ENCODE peak calls at places on chromosomes 16 and 17, in seven cellular contexts. N, B, Z, A, O, T and C are unnamed samples.

GRCh38 chr17:42924891-42925290 is 24.3 kb downstream of the G6PC1 start:
- DNase-seq in N (no peak), B (no peak), Z (no peak), A (no peak), O (no peak), T (no peak), C (no peak)

GRCh38 chr17:27871407-27871806 is 21.8 kb downstream of the LYRM9 start:
- DNase-seq in N (no peak), B (no peak), Z (no peak), A (no peak), O (no peak), T (no peak), C (no peak)

GRCh38 chr17:71361691-71362450 is 758.9 kb upstream of the SOX9 start:
- DNase-seq in N (peak; percentile 81), B (no peak), Z (no peak), A (no peak), O (no peak), T (no peak), C (no peak)

GRCh38 chr17:65529761-65530157 is 31.7 kb downstream of the AXIN2 start:
- DNase-seq in N (no peak), B (no peak), Z (no peak), A (no peak), O (no peak), T (no peak), C (peak; percentile 6)

GRCh38 chr16:8929086-8929748 is 34.5 kb downstream of the USP7 start:
- DNase-seq in N (no peak), B (no peak), Z (no peak), A (no peak), O (no peak), T (no peak), C (no peak)

GRCh38 chr17:67608691-67609090 is 109.0 kb upstream of the NOL11 start:
- DNase-seq in N (peak; percentile 91), B (no peak), Z (no peak), A (no peak), O (peak; percentile 97), T (no peak), C (no peak)

GRCh38 chr17:37719866-37720265 is 25.0 kb downstream of the HNF1B start:
- DNase-seq in N (no peak), B (no peak), Z (no peak), A (no peak), O (no peak), T (no peak), C (no peak)

GRCh38 chr17:82020874-82021727 is 1.6 kb downstream of the CENPX start:
- DNase-seq in N (peak; percentile 75), B (peak; percentile 85), Z (peak; percentile 82), A (peak; percentile 67), O (peak; percentile 80), T (peak; percentile 89), C (no peak)

GRCh38 chr17:73007447-73007846 is 85.0 kb downstream of the SLC39A11 start:
- DNase-seq in N (peak; percentile 80), B (no peak), Z (no peak), A (no peak), O (no peak), T (no peak), C (no peak)

GRCh38 chr16:5015351-5015750 is 18.4 kb downstream of the NAGPA start:
- DNase-seq in N (no peak), B (no peak), Z (no peak), A (no peak), O (no peak), T (no peak), C (no peak)

GRCh38 chr16:84360170-84360569 is 8.2 kb upstream of the ATP2C2 start:
- DNase-seq in N (peak; percentile 25), B (no peak), Z (peak; percentile 32), A (no peak), O (peak; percentile 89), T (no peak), C (no peak)

GRCh38 chr16:67191995-67192681 is at the start of gene E2F4:
- DNase-seq in N (peak; percentile 92), B (peak; percentile 96), Z (peak; percentile 96), A (peak; percentile 78), O (peak; percentile 88), T (peak; percentile 94), C (peak; percentile 85)

GRCh38 chr16:23847251-23847650 is 11.5 kb downstream of the PRKCB start:
- DNase-seq in N (no peak), B (no peak), Z (no peak), A (no peak), O (no peak), T (no peak), C (no peak)

GRCh38 chr16:84209989-84210388 is 19.0 kb downstream of the ADAD2 start:
- DNase-seq in N (peak; percentile 15), B (no peak), Z (peak; percentile 10), A (no peak), O (no peak), T (no peak), C (no peak)

GRCh38 chr17:41835800-41836549 is at the start of gene NT5C3B:
- DNase-seq in N (no peak), B (peak; percentile 73), Z (no peak), A (no peak), O (peak; percentile 55), T (peak; percentile 82), C (peak; percentile 64)

GRCh38 chr17:69539781-69540319 is 125.4 kb downstream of the MAP2K6 start:
- DNase-seq in N (peak; percentile 93), B (no peak), Z (no peak), A (no peak), O (peak; percentile 96), T (no peak), C (no peak)

GRCh38 chr17:59375858-59376257 is 44.4 kb downstream of the YPEL2 start:
- DNase-seq in N (no peak), B (no peak), Z (peak; percentile 30), A (no peak), O (no peak), T (no peak), C (no peak)

GRCh38 chr16:30637952-30638351 is 12.8 kb upstream of the PRR14 start:
- DNase-seq in N (peak; percentile 51), B (no peak), Z (peak; percentile 72), A (no peak), O (peak; percentile 74), T (no peak), C (no peak)

GRCh38 chr17:77405867-77406513 is 265.2 kb downstream of the SEC14L1 start:
- DNase-seq in N (no peak), B (no peak), Z (peak; percentile 89), A (no peak), O (no peak), T (no peak), C (no peak)

GRCh38 chr17:77402159-77402731 is 261.5 kb downstream of the SEC14L1 start:
- DNase-seq in N (no peak), B (no peak), Z (no peak), A (no peak), O (no peak), T (no peak), C (no peak)

GRCh38 chr17:77400445-77400870 is 259.7 kb downstream of the SEC14L1 start:
- DNase-seq in N (no peak), B (peak; percentile 63), Z (peak; percentile 91), A (no peak), O (no peak), T (no peak), C (no peak)

GRCh38 chr17:77404812-77405581 is 264.2 kb downstream of the SEC14L1 start:
- DNase-seq in N (peak; percentile 86), B (peak; percentile 76), Z (peak; percentile 97), A (no peak), O (peak; percentile 93), T (no peak), C (no peak)

GRCh38 chr17:77403854-77404253 is 263.1 kb downstream of the SEC14L1 start:
- DNase-seq in N (no peak), B (no peak), Z (peak; percentile 43), A (no peak), O (no peak), T (no peak), C (no peak)
- H3K4me1 ChIP-seq in N (peaks cover 54% of the 10 kb centered on the region), B (peaks cover 74% of the 10 kb centered on the region), Z (peaks cover 97% of the 10 kb centered on the region), A (peaks cover 97% of the 10 kb centered on the region), O (peaks cover 21% of the 10 kb centered on the region), T (peaks cover 85% of the 10 kb centered on the region), C (peaks cover 14% of the 10 kb centered on the region)

DNA sequence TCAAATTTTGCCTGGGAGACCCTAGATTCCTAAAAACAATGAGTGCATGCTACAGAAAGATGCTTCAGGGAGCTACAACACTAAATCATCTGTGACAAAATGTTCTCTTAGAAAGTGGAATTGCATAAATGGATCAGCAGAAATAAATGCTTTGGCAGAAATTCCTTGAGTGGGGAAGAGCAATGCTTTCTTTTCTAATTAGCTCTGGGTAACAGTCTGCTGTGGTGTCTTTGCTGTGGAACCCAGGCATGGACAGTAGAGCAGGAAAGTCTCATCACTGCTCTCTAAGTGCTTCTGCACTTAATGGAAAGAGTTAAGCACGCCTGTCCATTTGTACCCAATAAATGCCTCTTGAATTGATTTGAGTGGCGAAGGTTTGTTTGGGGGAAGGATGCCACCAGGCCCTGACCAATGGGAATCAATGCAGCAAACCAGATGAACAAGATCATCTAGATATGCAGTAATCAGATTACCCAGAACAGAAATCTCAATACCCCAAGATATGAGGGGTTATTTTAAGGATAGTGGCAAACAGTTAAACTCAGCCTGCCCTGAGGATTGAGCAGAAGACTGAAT is 13.5 kb downstream of the HLF start:
- DNase-seq in N (no peak), B (no peak), Z (no peak), A (no peak), O (no peak), T (no peak), C (no peak)
- H3K4me1 ChIP-seq in N (no peaks in the 10 kb centered on the region), B (peaks cover 61% of the 10 kb centered on the region), Z (no peaks in the 10 kb centered on the region), A (peaks cover 84% of the 10 kb centered on the region), O (peaks cover 11% of the 10 kb centered on the region), T (peaks cover 86% of the 10 kb centered on the region), C (peaks cover 48% of the 10 kb centered on the region)

DNA sequence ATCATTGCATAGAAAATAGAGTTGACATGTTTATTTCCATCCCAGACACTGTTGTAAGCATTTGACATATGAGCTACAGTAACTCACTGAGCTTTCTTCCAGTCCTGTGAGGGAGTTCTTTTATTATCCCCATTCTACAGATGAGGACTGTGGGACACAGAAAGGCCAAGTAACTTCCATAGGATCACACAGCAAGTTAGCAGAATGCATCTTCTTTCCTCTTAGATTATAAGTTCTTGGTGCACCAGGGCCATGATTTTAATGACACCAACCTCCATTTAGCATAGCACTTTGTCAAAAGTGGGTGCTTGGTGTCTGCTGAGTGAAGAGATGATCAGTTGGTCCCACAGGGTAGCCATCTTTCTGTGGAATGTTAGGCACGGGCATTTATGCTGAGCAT is 12.7 kb downstream of the JPT2 start:
- DNase-seq in N (no peak), B (no peak), Z (no peak), A (no peak), O (no peak), T (no peak), C (no peak)
- H3K4me1 ChIP-seq in N (peaks cover 10% of the 10 kb centered on the region), B (no peaks in the 10 kb centered on the region), Z (no peaks in the 10 kb centered on the region), A (no peaks in the 10 kb centered on the region), O (peaks cover 63% of the 10 kb centered on the region), T (no peaks in the 10 kb centered on the region), C (no peaks in the 10 kb centered on the region)

DNA sequence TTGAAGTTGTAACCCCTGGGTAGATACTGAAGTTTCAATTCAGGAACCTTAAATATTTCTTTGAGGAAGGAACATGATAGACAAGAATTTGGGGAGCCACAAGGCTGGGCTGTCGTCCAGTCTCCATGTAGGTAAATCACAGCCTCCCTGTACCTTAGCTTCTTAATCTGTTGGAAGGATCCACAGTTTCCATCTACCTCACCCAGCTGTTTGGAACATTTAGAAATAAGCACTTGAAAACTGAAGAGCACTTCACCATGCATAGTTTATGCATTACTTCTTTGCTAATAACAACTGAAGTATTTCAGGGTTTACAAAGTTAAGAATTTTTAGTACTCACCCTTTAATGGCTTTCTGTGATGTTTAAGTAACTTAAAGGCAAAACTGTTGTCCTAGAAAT is 17.2 kb downstream of the TXNDC11 start:
- DNase-seq in N (peak; percentile 45), B (no peak), Z (no peak), A (no peak), O (no peak), T (no peak), C (no peak)
- H3K4me1 ChIP-seq in N (peaks cover 5% of the 10 kb centered on the region), B (peaks cover 58% of the 10 kb centered on the region), Z (peaks cover 22% of the 10 kb centered on the region), A (peaks cover 8% of the 10 kb centered on the region), O (no peaks in the 10 kb centered on the region), T (peaks cover 3% of the 10 kb centered on the region), C (no peaks in the 10 kb centered on the region)